ENCODE peak calls at places on chromosomes 2 and 18, in eight cellular contexts. H is heart left ventricle; O is mammary epithelial cell; I is H9; P is thoracic aorta; K is tibial artery; A is effector memory CD4-positive, alpha-beta T cell; E is neuronal stem cell. W is an unnamed sample.
A peak's percentile ranks its signal among the peaks of the same experiment; 100 is the strongest.

GRCh38 chr2:102005989-102006885 is 14.5 kb downstream of the IL1R2 start:
- DNase-seq in H (no peak), O (no peak), I (peak; percentile 60), P (no peak), K (no peak), A (no peak), E (peak; percentile 18), W (no peak)

GRCh38 chr2:92073036-92073814 is 2798.0 kb upstream of the TEKT4 start:
- DNase-seq in H (peak; percentile 30), O (no peak), I (peak; percentile 5), P (no peak), K (no peak), A (no peak), E (no peak), W (no peak)

GRCh38 chr2:58852905-58853304 is 611.8 kb upstream of the FANCL start:
- DNase-seq in H (no peak), O (no peak), I (no peak), P (no peak), K (no peak), A (no peak), E (no peak), W (no peak)

GRCh38 chr2:214774108-214774507 is 35.4 kb downstream of the BARD1 start:
- DNase-seq in H (no peak), O (peak; percentile 61), I (no peak), P (no peak), K (no peak), A (no peak), E (no peak), W (no peak)

GRCh38 chr2:119426801-119427395 is 4.8 kb upstream of the TMEM37 start:
- DNase-seq in H (no peak), O (no peak), I (peak; percentile 29), P (no peak), K (peak; percentile 75), A (no peak), E (no peak), W (no peak)

GRCh38 chr2:217527586-217528202 is 475.1 kb downstream of the TNS1 start:
- DNase-seq in H (no peak), O (peak; percentile 26), I (no peak), P (no peak), K (no peak), A (no peak), E (no peak), W (no peak)

GRCh38 chr18:42038936-42039335 is 83.9 kb downstream of the PIK3C3 start:
- DNase-seq in H (no peak), O (peak; percentile 17), I (no peak), P (no peak), K (no peak), A (no peak), E (no peak), W (no peak)

GRCh38 chr2:43751476-43751875 is 22.4 kb upstream of the DYNC2LI1 start:
- DNase-seq in H (no peak), O (no peak), I (no peak), P (no peak), K (no peak), A (no peak), E (peak; percentile 18), W (no peak)

GRCh38 chr2:237691200-237691907 is 64.0 kb downstream of the LRRFIP1 start:
- DNase-seq in H (peak; percentile 78), O (no peak), I (peak; percentile 51), P (no peak), K (no peak), A (no peak), E (peak; percentile 49), W (peak; percentile 52)

GRCh38 chr2:231017250-231017636 is 20.1 kb upstream of the C2orf72 start:
- DNase-seq in H (no peak), O (no peak), I (no peak), P (no peak), K (no peak), A (no peak), E (no peak), W (no peak)

GRCh38 chr2:45170976-45171514 is 161.8 kb upstream of the SIX2 start:
- DNase-seq in H (no peak), O (no peak), I (no peak), P (no peak), K (no peak), A (no peak), E (peak; percentile 30), W (no peak)

GRCh38 chr2:12674644-12675328 is 42.0 kb upstream of the TRIB2 start:
- DNase-seq in H (no peak), O (no peak), I (no peak), P (no peak), K (no peak), A (no peak), E (no peak), W (no peak)

GRCh38 chr18:56240405-56240804 is 398.0 kb downstream of the TXNL1 start:
- DNase-seq in H (no peak), O (peak; percentile 18), I (no peak), P (no peak), K (no peak), A (no peak), E (no peak), W (no peak)

GRCh38 chr2:132489150-132489549 is 72.5 kb downstream of the GPR39 start:
- DNase-seq in H (peak; percentile 64), O (peak; percentile 17), I (peak; percentile 82), P (no peak), K (no peak), A (no peak), E (peak; percentile 61), W (no peak)

GRCh38 chr18:33210575-33211189 is 229.8 kb downstream of the CCDC178 start:
- DNase-seq in H (no peak), O (peak; percentile 11), I (peak; percentile 31), P (no peak), K (no peak), A (no peak), E (no peak), W (no peak)

GRCh38 chr2:38108907-38109731 is 33.2 kb upstream of the CYP1B1 start:
- DNase-seq in H (no peak), O (peak; percentile 34), I (no peak), P (no peak), K (no peak), A (no peak), E (no peak), W (no peak)

GRCh38 chr2:38104598-38104997 is 28.6 kb upstream of the CYP1B1 start:
- DNase-seq in H (no peak), O (no peak), I (no peak), P (no peak), K (no peak), A (no peak), E (no peak), W (no peak)

GRCh38 chr2:38105911-38106310 is 30.0 kb upstream of the CYP1B1 start:
- DNase-seq in H (no peak), O (no peak), I (no peak), P (no peak), K (no peak), A (no peak), E (no peak), W (no peak)

GRCh38 chr2:38107738-38108410 is 31.9 kb upstream of the CYP1B1 start:
- DNase-seq in H (no peak), O (no peak), I (peak; percentile 77), P (no peak), K (no peak), A (no peak), E (no peak), W (no peak)

DNA sequence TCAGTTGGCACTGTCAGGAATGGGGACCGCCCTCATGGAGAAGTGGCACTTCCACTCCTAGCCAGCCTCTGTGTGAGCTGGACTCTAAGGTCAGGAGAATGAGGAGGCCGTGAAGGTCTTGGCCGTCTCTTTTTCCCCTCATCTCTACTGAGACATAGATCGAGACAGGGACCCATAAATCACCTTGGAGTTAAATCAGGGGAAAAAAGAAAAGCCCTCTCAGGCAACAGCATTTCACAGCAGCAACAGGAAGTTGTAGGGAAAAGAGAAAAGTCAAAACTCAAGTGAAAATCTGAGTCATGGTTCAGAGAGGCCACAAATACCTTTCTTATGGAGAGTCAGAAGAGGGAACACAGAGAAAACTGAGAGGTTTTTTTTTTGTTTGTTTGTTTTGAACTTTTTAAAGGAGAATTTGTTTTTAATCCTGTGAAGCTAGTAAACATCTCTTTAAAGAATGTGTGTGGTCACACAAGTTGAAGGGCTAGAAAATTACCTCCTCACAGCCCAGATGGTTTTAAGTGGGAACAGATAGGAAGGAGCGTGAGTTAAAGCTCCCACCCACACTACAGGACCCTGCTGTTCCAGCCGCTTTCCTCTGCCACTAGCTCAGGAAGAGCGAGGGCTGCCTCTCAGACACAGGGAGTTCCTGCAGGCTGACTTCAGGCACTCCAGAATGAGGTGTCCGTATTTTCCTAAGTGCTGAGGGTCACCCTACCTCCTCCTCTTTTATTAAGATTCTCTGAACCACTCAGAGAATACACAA is 30.6 kb upstream of the CYP1B1 start:
- DNase-seq in H (no peak), O (peak; percentile 60), I (no peak), P (no peak), K (no peak), A (no peak), E (no peak), W (no peak)
- H3K27ac ChIP-seq in H (peak overlapping the region; percentile 77), O (peak overlapping the region; percentile 74), I (peak overlapping the region; percentile 30), P (peak overlapping the region; percentile 26), K (peak overlapping the region; percentile 30), A (no peak overlapping the region), E (no peak overlapping the region), W (no peak overlapping the region)

GRCh38 chr18:3250237-3251107 is 2.9 kb downstream of the MYL12A start:
- DNase-seq in H (no peak), O (peak; percentile 63), I (no peak), P (no peak), K (no peak), A (no peak), E (no peak), W (no peak)
- H3K4me1 ChIP-seq in H (no peaks in the 10 kb centered on the region), O (peaks cover 33% of the 10 kb centered on the region), I (no peaks in the 10 kb centered on the region), P (peaks cover 26% of the 10 kb centered on the region), K (peaks cover 22% of the 10 kb centered on the region), A (peaks cover 46% of the 10 kb centered on the region), E (no peaks in the 10 kb centered on the region), W (peaks cover 47% of the 10 kb centered on the region)

DNA sequence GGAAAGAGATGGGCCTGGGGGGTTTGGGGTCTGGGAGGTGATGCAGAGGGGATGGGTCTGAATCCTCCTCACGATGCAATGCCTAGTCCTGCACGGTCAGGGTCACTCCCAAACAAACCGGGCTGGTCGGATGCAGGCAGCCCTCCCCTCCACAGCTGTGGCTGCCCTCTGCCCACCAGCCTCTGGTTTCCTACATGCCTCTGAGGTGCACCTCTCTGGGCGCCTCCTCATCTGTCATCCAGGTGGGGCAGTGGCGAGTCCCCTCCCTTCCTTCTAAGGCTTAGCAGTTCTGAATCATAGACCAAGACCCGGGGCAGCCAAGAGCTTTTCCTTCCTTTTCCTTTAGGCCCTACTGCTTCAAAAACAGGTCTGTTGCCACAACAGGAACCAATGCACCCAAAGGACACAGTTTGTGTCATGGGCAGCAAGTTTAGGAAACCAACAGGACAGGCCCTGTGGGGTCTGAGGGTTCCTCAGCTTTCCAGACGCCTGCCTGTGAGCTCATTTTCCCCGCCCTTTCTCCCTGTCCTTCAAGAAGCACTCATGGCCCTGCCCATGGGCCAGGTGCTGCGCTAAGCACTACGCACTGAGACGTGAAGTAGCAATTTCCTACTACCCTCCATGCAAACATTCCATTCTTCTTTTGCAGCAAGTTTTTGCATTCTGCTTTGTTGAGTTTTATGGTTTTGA is 6.5 kb upstream of the MAL start:
- DNase-seq in H (no peak), O (no peak), I (no peak), P (no peak), K (no peak), A (no peak), E (no peak), W (no peak)
- H3K27ac ChIP-seq in H (no peak overlapping the region), O (no peak overlapping the region), I (no peak overlapping the region), P (no peak overlapping the region), K (no peak overlapping the region), A (no peak overlapping the region), E (no peak overlapping the region), W (no peak overlapping the region)

GRCh38 chr18:49207373-49207772 is 253.1 kb downstream of the DYM start:
- DNase-seq in H (no peak), O (peak; percentile 91), I (no peak), P (no peak), K (no peak), A (no peak), E (no peak), W (no peak)
- H3K4me1 ChIP-seq in H (no peaks in the 10 kb centered on the region), O (peaks cover 24% of the 10 kb centered on the region), I (no peaks in the 10 kb centered on the region), P (peaks cover under 1% of the 10 kb centered on the region), K (no peaks in the 10 kb centered on the region), A (no peaks in the 10 kb centered on the region), E (peaks cover 2% of the 10 kb centered on the region), W (no peaks in the 10 kb centered on the region)